ENCODE peak calls at places on chromosomes 12 and 14, in five cellular contexts. One of them, this sample, is unnamed.

GRCh38 chr14:57875985-57876384 is 10.1 kb upstream of the SLC35F4 start:
- DNase-seq in mammary epithelial cell: no peak
- DNase-seq in dorsolateral prefrontal cortex: no peak
- DNase-seq in BJ: no peak
- DNase-seq in glutamatergic neuron: no peak
- DNase-seq in this sample: no peak

GRCh38 chr12:75699728-75700496 is 188.5 kb upstream of the KRR1 start:
- DNase-seq in mammary epithelial cell: no peak
- DNase-seq in dorsolateral prefrontal cortex: no peak
- DNase-seq in BJ: no peak
- DNase-seq in glutamatergic neuron: no peak
- DNase-seq in this sample: no peak

GRCh38 chr12:12764824-12765223 is 20.6 kb upstream of the APOLD1 start:
- DNase-seq in mammary epithelial cell: no peak
- DNase-seq in dorsolateral prefrontal cortex: no peak
- DNase-seq in BJ: no peak
- DNase-seq in glutamatergic neuron: no peak
- DNase-seq in this sample: no peak

GRCh38 chr12:53770281-53770680 is 18.5 kb upstream of the CISTR start:
- DNase-seq in mammary epithelial cell: peak; percentile 93
- DNase-seq in dorsolateral prefrontal cortex: no peak
- DNase-seq in BJ: peak; percentile 96
- DNase-seq in glutamatergic neuron: no peak
- DNase-seq in this sample: no peak

GRCh38 chr12:26318661-26319068 is 123.3 kb downstream of the SSPN start:
- DNase-seq in mammary epithelial cell: peak; percentile 92
- DNase-seq in dorsolateral prefrontal cortex: no peak
- DNase-seq in BJ: no peak
- DNase-seq in glutamatergic neuron: peak; percentile 83
- DNase-seq in this sample: no peak

GRCh38 chr12:64672925-64673409 is 62.7 kb downstream of the RASSF3 start:
- DNase-seq in mammary epithelial cell: peak; percentile 41
- DNase-seq in dorsolateral prefrontal cortex: no peak
- DNase-seq in BJ: no peak
- DNase-seq in glutamatergic neuron: peak; percentile 31
- DNase-seq in this sample: no peak

GRCh38 chr12:55060470-55060869 is 40.7 kb downstream of the NEUROD4 start:
- DNase-seq in mammary epithelial cell: peak; percentile 21
- DNase-seq in dorsolateral prefrontal cortex: no peak
- DNase-seq in BJ: no peak
- DNase-seq in glutamatergic neuron: no peak
- DNase-seq in this sample: no peak

GRCh38 chr14:75068294-75069020 is 984 bp upstream of the ZC2HC1C start:
- DNase-seq in mammary epithelial cell: no peak
- DNase-seq in dorsolateral prefrontal cortex: no peak
- DNase-seq in BJ: no peak
- DNase-seq in glutamatergic neuron: no peak
- DNase-seq in this sample: no peak

GRCh38 chr12:81128930-81129554 is 51.2 kb downstream of the ACSS3 start:
- DNase-seq in mammary epithelial cell: peak; percentile 27
- DNase-seq in dorsolateral prefrontal cortex: no peak
- DNase-seq in BJ: no peak
- DNase-seq in glutamatergic neuron: peak; percentile 37
- DNase-seq in this sample: peak; percentile 14

GRCh38 chr12:10143205-10143604 is 13.2 kb upstream of the CLEC7A start:
- DNase-seq in mammary epithelial cell: no peak
- DNase-seq in dorsolateral prefrontal cortex: no peak
- DNase-seq in BJ: no peak
- DNase-seq in glutamatergic neuron: no peak
- DNase-seq in this sample: no peak

GRCh38 chr12:124763594-124763979 is 100.1 kb downstream of the SCARB1 start:
- DNase-seq in mammary epithelial cell: no peak
- DNase-seq in dorsolateral prefrontal cortex: no peak
- DNase-seq in BJ: no peak
- DNase-seq in glutamatergic neuron: no peak
- DNase-seq in this sample: no peak
- TF ChIP-seq CTCF in mammary epithelial cell: no peak
- TF ChIP-seq CTCF in dorsolateral prefrontal cortex: no peak
- TF ChIP-seq CTCF in BJ: no peak
- TF ChIP-seq CTCF in glutamatergic neuron: no peak
- TF ChIP-seq CTCF in this sample: no peak

GRCh38 chr14:93332853-93333630 is at the start of gene BTBD7:
- DNase-seq in mammary epithelial cell: peak; percentile 94
- DNase-seq in dorsolateral prefrontal cortex: peak; percentile 95
- DNase-seq in BJ: peak; percentile 54
- DNase-seq in glutamatergic neuron: peak; percentile 98
- DNase-seq in this sample: peak; percentile 96
- TF ChIP-seq CTCF in mammary epithelial cell: peak; percentile 15
- TF ChIP-seq CTCF in dorsolateral prefrontal cortex: peak; percentile 19
- TF ChIP-seq CTCF in BJ: peak; percentile 22
- TF ChIP-seq CTCF in glutamatergic neuron: no peak
- TF ChIP-seq CTCF in this sample: peak; percentile 56

DNA sequence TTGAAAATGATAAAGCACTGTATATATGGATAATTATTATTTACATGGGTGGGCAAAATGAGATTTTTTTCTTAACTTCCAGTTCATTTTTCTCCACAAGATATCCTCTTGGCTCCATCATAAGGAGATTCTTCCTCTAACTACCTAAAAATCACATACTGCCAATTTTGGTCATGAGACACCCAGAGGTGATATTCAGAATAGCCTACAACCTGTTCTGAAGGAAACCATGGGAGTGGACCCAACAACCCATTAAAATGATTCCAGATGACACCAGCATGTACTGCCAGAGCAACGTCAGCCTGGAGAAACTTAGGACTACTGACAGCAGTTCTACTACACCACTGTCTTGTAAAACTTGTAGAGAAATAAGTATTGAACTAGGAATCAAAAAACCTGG is 136.3 kb upstream of the TMPO start:
- DNase-seq in mammary epithelial cell: no peak
- DNase-seq in dorsolateral prefrontal cortex: no peak
- DNase-seq in BJ: no peak
- DNase-seq in glutamatergic neuron: no peak
- DNase-seq in this sample: no peak
- TF ChIP-seq CTCF in mammary epithelial cell: no peak
- TF ChIP-seq CTCF in dorsolateral prefrontal cortex: no peak
- TF ChIP-seq CTCF in BJ: no peak
- TF ChIP-seq CTCF in glutamatergic neuron: no peak
- TF ChIP-seq CTCF in this sample: no peak

GRCh38 chr12:14892726-14893442 is 7.2 kb upstream of the MGP start:
- DNase-seq in mammary epithelial cell: no peak
- DNase-seq in dorsolateral prefrontal cortex: peak; percentile 40
- DNase-seq in BJ: no peak
- DNase-seq in glutamatergic neuron: no peak
- DNase-seq in this sample: no peak
- TF ChIP-seq CTCF in mammary epithelial cell: no peak
- TF ChIP-seq CTCF in dorsolateral prefrontal cortex: no peak
- TF ChIP-seq CTCF in BJ: no peak
- TF ChIP-seq CTCF in glutamatergic neuron: no peak
- TF ChIP-seq CTCF in this sample: no peak

GRCh38 chr12:51329742-51330141 is 5.8 kb upstream of the BIN2 start:
- DNase-seq in mammary epithelial cell: no peak
- DNase-seq in dorsolateral prefrontal cortex: no peak
- DNase-seq in BJ: no peak
- DNase-seq in glutamatergic neuron: no peak
- DNase-seq in this sample: no peak
- TF ChIP-seq CTCF in mammary epithelial cell: no peak
- TF ChIP-seq CTCF in dorsolateral prefrontal cortex: no peak
- TF ChIP-seq CTCF in BJ: no peak
- TF ChIP-seq CTCF in glutamatergic neuron: no peak
- TF ChIP-seq CTCF in this sample: no peak

GRCh38 chr12:51421266-51421884 is 3.3 kb upstream of the SLC4A8 start:
- DNase-seq in mammary epithelial cell: peak; percentile 46
- DNase-seq in dorsolateral prefrontal cortex: no peak
- DNase-seq in BJ: peak; percentile 4
- DNase-seq in glutamatergic neuron: peak; percentile 59
- DNase-seq in this sample: peak; percentile 59
- TF ChIP-seq CTCF in mammary epithelial cell: peak; percentile 46
- TF ChIP-seq CTCF in dorsolateral prefrontal cortex: peak; percentile 81
- TF ChIP-seq CTCF in BJ: peak; percentile 76
- TF ChIP-seq CTCF in glutamatergic neuron: peak; percentile 64
- TF ChIP-seq CTCF in this sample: peak; percentile 79

GRCh38 chr14:54981698-54982097 is 45.2 kb downstream of the WDHD1 start:
- DNase-seq in mammary epithelial cell: no peak
- DNase-seq in dorsolateral prefrontal cortex: no peak
- DNase-seq in BJ: no peak
- DNase-seq in glutamatergic neuron: no peak
- DNase-seq in this sample: no peak
- TF ChIP-seq CTCF in mammary epithelial cell: peak; percentile 30
- TF ChIP-seq CTCF in dorsolateral prefrontal cortex: peak; percentile 34
- TF ChIP-seq CTCF in BJ: peak; percentile 20
- TF ChIP-seq CTCF in glutamatergic neuron: peak; percentile 69
- TF ChIP-seq CTCF in this sample: peak; percentile 65